ENCODE peak calls at places on chromosomes 5 and 9, in eight cellular contexts. O is stomach, Q is adrenal gland, A is tibial nerve, J is mammary epithelial cell, L is choroid plexus epithelial cell, Z is A549, W is IMR-90. N is an unnamed sample.

GRCh38 chr5:32331217-32331926 is 18.6 kb upstream of the MTMR12 start:
- DNase-seq in O (peak), Q (no peak), A (no peak), J (peak), L (no peak), Z (no peak), W (no peak), N (peak)

GRCh38 chr5:65329266-65329665 is 152.5 kb downstream of the ADAMTS6 start:
- DNase-seq in O (no peak), Q (no peak), A (no peak), J (no peak), L (peak), Z (no peak), W (peak), N (no peak)

GRCh38 chr5:6732634-6733410 is 19.6 kb downstream of the TENT4A start:
- DNase-seq in O (no peak), Q (no peak), A (no peak), J (peak), L (peak), Z (no peak), W (peak), N (no peak)

GRCh38 chr9:78130004-78130403 is 98.4 kb upstream of the GNAQ start:
- DNase-seq in O (no peak), Q (peak), A (no peak), J (peak), L (peak), Z (peak), W (no peak), N (peak)

GRCh38 chr5:10885026-10885425 is 124.0 kb upstream of the DAP start:
- DNase-seq in O (no peak), Q (no peak), A (no peak), J (peak), L (peak), Z (no peak), W (peak), N (no peak)

GRCh38 chr5:17224858-17225436 is 7.5 kb downstream of the BASP1 start:
- DNase-seq in O (no peak), Q (no peak), A (no peak), J (peak), L (peak), Z (no peak), W (peak), N (no peak)

GRCh38 chr9:131099088-131099611 is 2.8 kb downstream of the AIF1L start:
- DNase-seq in O (no peak), Q (no peak), A (no peak), J (no peak), L (no peak), Z (no peak), W (no peak), N (no peak)

GRCh38 chr5:79576606-79577289 is 35.5 kb upstream of the TENT2 start:
- DNase-seq in O (no peak), Q (no peak), A (no peak), J (no peak), L (no peak), Z (no peak), W (no peak), N (no peak)

GRCh38 chr5:169152453-169152852 is 148.5 kb downstream of the SLIT3 start:
- DNase-seq in O (no peak), Q (no peak), A (no peak), J (no peak), L (no peak), Z (no peak), W (no peak), N (no peak)

GRCh38 chr5:144421411-144421810 is 250.7 kb downstream of the KCTD16 start:
- DNase-seq in O (no peak), Q (no peak), A (no peak), J (peak), L (no peak), Z (no peak), W (no peak), N (no peak)

GRCh38 chr5:53430618-53431252 is 49.7 kb upstream of the FST start:
- DNase-seq in O (no peak), Q (peak), A (no peak), J (peak), L (peak), Z (no peak), W (peak), N (no peak)

GRCh38 chr5:65776707-65777141 is 54.7 kb downstream of the NLN start:
- DNase-seq in O (no peak), Q (no peak), A (no peak), J (no peak), L (no peak), Z (no peak), W (peak), N (no peak)

GRCh38 chr5:95406426-95407093 is 15.4 kb downstream of the FAM81B start:
- DNase-seq in O (peak), Q (no peak), A (no peak), J (no peak), L (no peak), Z (no peak), W (no peak), N (no peak)

GRCh38 chr5:94021246-94021645 is 279.8 kb upstream of the POU5F2 start:
- DNase-seq in O (peak), Q (peak), A (no peak), J (peak), L (peak), Z (peak), W (peak), N (no peak)

GRCh38 chr9:15231788-15232635 is 75.0 kb downstream of the TTC39B start:
- DNase-seq in O (no peak), Q (no peak), A (no peak), J (peak), L (peak), Z (peak), W (no peak), N (no peak)

GRCh38 chr5:42612997-42613396 is 143.6 kb upstream of the CCDC152 start:
- DNase-seq in O (no peak), Q (no peak), A (no peak), J (no peak), L (peak), Z (no peak), W (peak), N (no peak)

GRCh38 chr9:129558551-129559505 is 62.1 kb downstream of the C9orf50 start:
- DNase-seq in O (peak), Q (no peak), A (no peak), J (no peak), L (no peak), Z (peak), W (no peak), N (no peak)

GRCh38 chr5:54309751-54310432 is 481 bp downstream of the ARL15 start:
- DNase-seq in O (peak), Q (peak), A (peak), J (peak), L (peak), Z (peak), W (peak), N (peak)

GRCh38 chr9:85014292-85014691 is 344.8 kb downstream of the NTRK2 start:
- DNase-seq in O (no peak), Q (no peak), A (no peak), J (no peak), L (no peak), Z (no peak), W (no peak), N (no peak)

GRCh38 chr5:135127604-135128240 is 93.7 kb upstream of the PITX1 start:
- DNase-seq in O (peak), Q (no peak), A (no peak), J (peak), L (peak), Z (peak), W (peak), N (peak)

GRCh38 chr5:79008362-79008761 is 23.3 kb upstream of the ARSB start:
- DNase-seq in O (no peak), Q (no peak), A (no peak), J (no peak), L (no peak), Z (no peak), W (no peak), N (no peak)

GRCh38 chr5:38471709-38472108 is 84.7 kb downstream of the LIFR start:
- DNase-seq in O (no peak), Q (no peak), A (no peak), J (no peak), L (no peak), Z (no peak), W (no peak), N (no peak)

GRCh38 chr5:132498686-132499271 is 8.2 kb upstream of the IRF1 start:
- DNase-seq in O (peak), Q (no peak), A (no peak), J (no peak), L (no peak), Z (no peak), W (peak), N (no peak)

GRCh38 chr5:114184006-114184405 is 177.9 kb upstream of the KCNN2 start:
- DNase-seq in O (no peak), Q (no peak), A (no peak), J (no peak), L (peak), Z (no peak), W (peak), N (no peak)

GRCh38 chr5:139426222-139426885 is 13.0 kb downstream of the DNAJC18 start:
- DNase-seq in O (no peak), Q (no peak), A (no peak), J (peak), L (no peak), Z (no peak), W (peak), N (no peak)

GRCh38 chr5:59684388-59685003 is 209.0 kb downstream of the PDE4D start:
- DNase-seq in O (no peak), Q (no peak), A (no peak), J (peak), L (no peak), Z (no peak), W (no peak), N (no peak)

GRCh38 chr9:28925184-28925583 is 1351.9 kb upstream of the C9orf72 start:
- DNase-seq in O (no peak), Q (no peak), A (no peak), J (peak), L (no peak), Z (no peak), W (no peak), N (no peak)

GRCh38 chr5:131943914-131944313 is 1.5 kb downstream of the MEIKIN start:
- DNase-seq in O (no peak), Q (no peak), A (no peak), J (no peak), L (no peak), Z (no peak), W (no peak), N (no peak)

GRCh38 chr5:174723979-174724483 is 351 bp upstream of the MSX2 start:
- DNase-seq in O (no peak), Q (no peak), A (no peak), J (peak), L (peak), Z (peak), W (no peak), N (no peak)

GRCh38 chr9:114696814-114697544 is 15.0 kb upstream of the TEX48 start:
- DNase-seq in O (no peak), Q (no peak), A (no peak), J (peak), L (peak), Z (no peak), W (peak), N (no peak)

GRCh38 chr9:108296056-108296455 is 559.7 kb downstream of the ACTL7B start:
- DNase-seq in O (no peak), Q (peak), A (no peak), J (peak), L (peak), Z (no peak), W (peak), N (no peak)

GRCh38 chr5:92402045-92402444 is 1018.9 kb upstream of the ARRDC3 start:
- DNase-seq in O (no peak), Q (no peak), A (no peak), J (peak), L (peak), Z (no peak), W (peak), N (no peak)

GRCh38 chr5:25544652-25545249 is 900.0 kb upstream of the CDH10 start:
- DNase-seq in O (peak), Q (peak), A (no peak), J (peak), L (peak), Z (peak), W (no peak), N (no peak)

GRCh38 chr5:73391441-73391871 is 57.1 kb downstream of the FOXD1 start:
- DNase-seq in O (no peak), Q (no peak), A (no peak), J (no peak), L (no peak), Z (no peak), W (peak), N (no peak)

GRCh38 chr5:5623397-5623796 is 200.9 kb downstream of the ICE1 start:
- DNase-seq in O (no peak), Q (no peak), A (no peak), J (no peak), L (no peak), Z (no peak), W (no peak), N (no peak)

GRCh38 chr9:131405858-131406566 is 12.1 kb downstream of the PRRC2B start:
- DNase-seq in O (no peak), Q (no peak), A (no peak), J (peak), L (no peak), Z (no peak), W (no peak), N (no peak)

GRCh38 chr5:60826653-60827052 is 17.4 kb downstream of the ELOVL7 start:
- DNase-seq in O (no peak), Q (no peak), A (no peak), J (no peak), L (no peak), Z (no peak), W (no peak), N (no peak)

GRCh38 chr5:142404046-142404477 is 79.2 kb upstream of the SPRY4 start:
- DNase-seq in O (no peak), Q (no peak), A (no peak), J (no peak), L (peak), Z (no peak), W (peak), N (no peak)

GRCh38 chr5:56155085-56155484 is 78.0 kb downstream of the ANKRD55 start:
- DNase-seq in O (no peak), Q (no peak), A (no peak), J (no peak), L (peak), Z (no peak), W (no peak), N (no peak)

GRCh38 chr9:9275656-9276055 is 1337.1 kb downstream of the PTPRD start:
- DNase-seq in O (no peak), Q (no peak), A (no peak), J (no peak), L (no peak), Z (no peak), W (no peak), N (no peak)
- TF ChIP-seq CTCF in O (no peak), Q (no peak), A (no peak), J (no peak), L (no peak), Z (no peak), W (no peak), N (no peak)

DNA sequence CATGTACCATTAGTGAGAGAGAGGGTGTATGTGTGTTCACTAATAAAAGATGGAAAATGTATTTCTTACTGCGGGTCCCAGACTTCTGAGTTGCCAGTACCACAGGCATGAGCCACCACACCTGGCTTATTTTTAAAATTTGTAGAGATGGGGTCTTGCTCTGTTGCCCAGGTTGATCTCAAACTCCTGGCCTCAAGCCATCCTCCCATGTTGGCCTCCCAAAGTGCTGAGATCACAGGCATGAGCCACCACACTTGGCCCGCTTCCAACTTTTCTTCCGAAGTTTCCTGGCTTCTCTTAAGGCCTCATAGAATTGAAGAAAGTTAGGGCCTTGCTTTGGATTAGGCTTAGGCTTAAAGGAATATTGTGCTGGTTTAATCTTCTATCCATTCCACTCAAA is 40.4 kb upstream of the F2RL2 start:
- DNase-seq in O (no peak), Q (no peak), A (no peak), J (no peak), L (no peak), Z (no peak), W (no peak), N (no peak)
- H3K4me3 ChIP-seq in O (no peak), Q (no peak), A (no peak), J (no peak), L (no peak), Z (no peak), W (no peak), N (no peak)

DNA sequence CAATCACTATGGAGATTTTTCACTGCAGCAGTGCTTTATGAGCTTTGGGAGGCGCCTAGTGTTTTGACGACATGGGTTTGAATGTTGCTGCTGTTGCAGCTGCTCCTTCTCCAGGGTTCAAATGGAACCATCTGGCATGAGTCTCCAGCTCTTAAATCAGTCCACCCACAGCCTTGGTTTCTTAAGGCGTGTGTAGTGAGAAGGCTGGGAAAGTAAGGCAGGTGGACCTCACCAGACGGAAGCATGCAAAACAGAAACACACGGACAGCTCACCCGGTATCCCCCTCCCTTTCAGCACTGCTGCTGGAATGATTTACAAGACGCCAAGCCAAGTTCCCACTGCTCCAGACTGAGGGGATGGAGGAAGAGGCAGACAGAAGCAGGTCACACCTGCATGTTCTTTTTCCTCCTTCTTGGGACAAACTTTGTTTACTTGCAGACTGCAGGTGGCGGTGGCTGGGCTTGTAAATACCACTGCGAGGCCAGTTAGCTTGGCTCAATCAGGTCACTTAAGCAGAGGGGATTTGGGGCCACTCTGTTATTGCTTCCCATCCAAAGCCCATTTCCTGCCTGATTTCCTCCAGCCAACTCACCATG is 47.4 kb downstream of the ADAM19 start:
- DNase-seq in O (no peak), Q (no peak), A (no peak), J (no peak), L (peak), Z (no peak), W (peak), N (peak)
- TF ChIP-seq CTCF in O (no peak), Q (no peak), A (no peak), J (no peak), L (no peak), Z (no peak), W (no peak), N (no peak)

GRCh38 chr5:178590141-178590923 is at the start of gene COL23A1:
- DNase-seq in O (peak), Q (peak), A (no peak), J (peak), L (peak), Z (no peak), W (peak), N (peak)
- H3K4me3 ChIP-seq in O (peak), Q (no peak), A (peak), J (peak), L (peak), Z (peak), W (peak), N (no peak)

DNA sequence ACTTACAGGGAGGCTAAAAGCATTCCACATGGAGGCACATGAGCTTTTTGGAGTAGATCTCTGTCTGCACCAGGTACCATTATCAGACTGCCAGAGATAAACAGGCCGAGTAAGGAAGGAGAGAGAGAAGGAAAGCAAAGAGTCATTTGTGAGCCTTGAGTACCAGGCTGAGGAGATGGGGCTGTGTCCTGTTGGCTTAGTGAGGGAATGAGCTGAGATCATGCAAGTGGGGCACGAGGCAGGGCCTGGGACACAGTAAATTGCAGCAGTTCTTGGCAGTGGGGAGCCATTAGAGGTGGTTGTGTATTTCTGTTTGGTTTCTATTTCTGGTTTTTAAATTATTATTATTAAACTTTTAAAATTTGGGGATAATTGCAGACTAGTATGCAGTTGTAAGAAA is 53.3 kb downstream of the TSTD2 start:
- DNase-seq in O (no peak), Q (no peak), A (no peak), J (no peak), L (no peak), Z (no peak), W (no peak), N (no peak)
- TF ChIP-seq CTCF in O (no peak), Q (no peak), A (no peak), J (no peak), L (no peak), Z (no peak), W (no peak), N (no peak)

GRCh38 chr9:101738566-101739183 is at the start of gene GRIN3A:
- DNase-seq in O (no peak), Q (no peak), A (no peak), J (no peak), L (no peak), Z (peak), W (no peak), N (peak)
- H3K4me3 ChIP-seq in O (peak), Q (no peak), A (peak), J (no peak), L (no peak), Z (peak), W (no peak), N (no peak)